ENCODE peak calls at places on chromosomes 3 and 15, in eight cellular contexts. One of them, this sample, is unnamed.

GRCh38 chr3:146640955-146641867 is 36.1 kb upstream of the PLSCR5 start:
- DNase-seq in cardiac muscle cell: peak
- DNase-seq in NCI-H774: peak
- DNase-seq in NCI-H1694: peak
- DNase-seq in BE2C: no peak
- DNase-seq in activated CD4-positive, alpha-beta T cell treated with anti-CD3 and anti-CD28 coated beads for 4 hours: no peak
- DNase-seq in pons: peak
- DNase-seq in activated naive CD8-positive, alpha-beta T cell treated with anti-CD3 and anti-CD28 coated beads, Interleukin-2, amount 50 U/mL, for 24 hours: peak
- DNase-seq in this sample: no peak

GRCh38 chr3:105728913-105729312 is 139.9 kb downstream of the CBLB start:
- DNase-seq in cardiac muscle cell: no peak
- DNase-seq in NCI-H774: no peak
- DNase-seq in NCI-H1694: no peak
- DNase-seq in BE2C: no peak
- DNase-seq in activated CD4-positive, alpha-beta T cell treated with anti-CD3 and anti-CD28 coated beads for 4 hours: no peak
- DNase-seq in pons: no peak
- DNase-seq in activated naive CD8-positive, alpha-beta T cell treated with anti-CD3 and anti-CD28 coated beads, Interleukin-2, amount 50 U/mL, for 24 hours: no peak
- DNase-seq in this sample: no peak

GRCh38 chr3:146164071-146164470 is 3.1 kb upstream of the PLOD2 start:
- DNase-seq in cardiac muscle cell: no peak
- DNase-seq in NCI-H774: no peak
- DNase-seq in NCI-H1694: no peak
- DNase-seq in BE2C: no peak
- DNase-seq in activated CD4-positive, alpha-beta T cell treated with anti-CD3 and anti-CD28 coated beads for 4 hours: no peak
- DNase-seq in pons: no peak
- DNase-seq in activated naive CD8-positive, alpha-beta T cell treated with anti-CD3 and anti-CD28 coated beads, Interleukin-2, amount 50 U/mL, for 24 hours: no peak
- DNase-seq in this sample: no peak

GRCh38 chr3:102092617-102093466 is 243.5 kb downstream of the NFKBIZ start:
- DNase-seq in cardiac muscle cell: peak
- DNase-seq in NCI-H774: no peak
- DNase-seq in NCI-H1694: no peak
- DNase-seq in BE2C: no peak
- DNase-seq in activated CD4-positive, alpha-beta T cell treated with anti-CD3 and anti-CD28 coated beads for 4 hours: no peak
- DNase-seq in pons: no peak
- DNase-seq in activated naive CD8-positive, alpha-beta T cell treated with anti-CD3 and anti-CD28 coated beads, Interleukin-2, amount 50 U/mL, for 24 hours: no peak
- DNase-seq in this sample: no peak

GRCh38 chr3:55668359-55668758 is 181.3 kb upstream of the WNT5A start:
- DNase-seq in cardiac muscle cell: no peak
- DNase-seq in NCI-H774: no peak
- DNase-seq in NCI-H1694: no peak
- DNase-seq in BE2C: no peak
- DNase-seq in activated CD4-positive, alpha-beta T cell treated with anti-CD3 and anti-CD28 coated beads for 4 hours: no peak
- DNase-seq in pons: no peak
- DNase-seq in activated naive CD8-positive, alpha-beta T cell treated with anti-CD3 and anti-CD28 coated beads, Interleukin-2, amount 50 U/mL, for 24 hours: no peak
- DNase-seq in this sample: peak

GRCh38 chr15:38553071-38553470 is 11.5 kb downstream of the RASGRP1 start:
- DNase-seq in cardiac muscle cell: no peak
- DNase-seq in NCI-H774: no peak
- DNase-seq in NCI-H1694: no peak
- DNase-seq in BE2C: no peak
- DNase-seq in activated CD4-positive, alpha-beta T cell treated with anti-CD3 and anti-CD28 coated beads for 4 hours: no peak
- DNase-seq in pons: no peak
- DNase-seq in activated naive CD8-positive, alpha-beta T cell treated with anti-CD3 and anti-CD28 coated beads, Interleukin-2, amount 50 U/mL, for 24 hours: no peak
- DNase-seq in this sample: no peak

GRCh38 chr15:35062164-35063099 is 22.7 kb downstream of the NANOGP8 start:
- DNase-seq in cardiac muscle cell: no peak
- DNase-seq in NCI-H774: no peak
- DNase-seq in NCI-H1694: no peak
- DNase-seq in BE2C: no peak
- DNase-seq in activated CD4-positive, alpha-beta T cell treated with anti-CD3 and anti-CD28 coated beads for 4 hours: no peak
- DNase-seq in pons: no peak
- DNase-seq in activated naive CD8-positive, alpha-beta T cell treated with anti-CD3 and anti-CD28 coated beads, Interleukin-2, amount 50 U/mL, for 24 hours: no peak
- DNase-seq in this sample: no peak

GRCh38 chr3:59425942-59426341 is 376.1 kb upstream of the CFAP20DC start:
- DNase-seq in cardiac muscle cell: no peak
- DNase-seq in NCI-H774: no peak
- DNase-seq in NCI-H1694: no peak
- DNase-seq in BE2C: no peak
- DNase-seq in activated CD4-positive, alpha-beta T cell treated with anti-CD3 and anti-CD28 coated beads for 4 hours: peak
- DNase-seq in pons: no peak
- DNase-seq in activated naive CD8-positive, alpha-beta T cell treated with anti-CD3 and anti-CD28 coated beads, Interleukin-2, amount 50 U/mL, for 24 hours: peak
- DNase-seq in this sample: no peak

GRCh38 chr3:61822588-61822987 is 261.2 kb downstream of the PTPRG start:
- DNase-seq in cardiac muscle cell: no peak
- DNase-seq in NCI-H774: no peak
- DNase-seq in NCI-H1694: no peak
- DNase-seq in BE2C: no peak
- DNase-seq in activated CD4-positive, alpha-beta T cell treated with anti-CD3 and anti-CD28 coated beads for 4 hours: no peak
- DNase-seq in pons: no peak
- DNase-seq in activated naive CD8-positive, alpha-beta T cell treated with anti-CD3 and anti-CD28 coated beads, Interleukin-2, amount 50 U/mL, for 24 hours: no peak
- DNase-seq in this sample: no peak

GRCh38 chr3:184440161-184440560 is 60.3 kb downstream of the CHRD start:
- DNase-seq in cardiac muscle cell: no peak
- DNase-seq in NCI-H774: no peak
- DNase-seq in NCI-H1694: no peak
- DNase-seq in BE2C: no peak
- DNase-seq in activated CD4-positive, alpha-beta T cell treated with anti-CD3 and anti-CD28 coated beads for 4 hours: no peak
- DNase-seq in pons: no peak
- DNase-seq in activated naive CD8-positive, alpha-beta T cell treated with anti-CD3 and anti-CD28 coated beads, Interleukin-2, amount 50 U/mL, for 24 hours: no peak
- DNase-seq in this sample: no peak

GRCh38 chr3:131543714-131544113 is 40.9 kb upstream of the MRPL3 start:
- DNase-seq in cardiac muscle cell: no peak
- DNase-seq in NCI-H774: no peak
- DNase-seq in NCI-H1694: no peak
- DNase-seq in BE2C: peak
- DNase-seq in activated CD4-positive, alpha-beta T cell treated with anti-CD3 and anti-CD28 coated beads for 4 hours: no peak
- DNase-seq in pons: peak
- DNase-seq in activated naive CD8-positive, alpha-beta T cell treated with anti-CD3 and anti-CD28 coated beads, Interleukin-2, amount 50 U/mL, for 24 hours: no peak
- DNase-seq in this sample: peak

GRCh38 chr3:53254810-53255359 is 937 bp downstream of the TKT start:
- DNase-seq in cardiac muscle cell: peak
- DNase-seq in NCI-H774: no peak
- DNase-seq in NCI-H1694: no peak
- DNase-seq in BE2C: peak
- DNase-seq in activated CD4-positive, alpha-beta T cell treated with anti-CD3 and anti-CD28 coated beads for 4 hours: peak
- DNase-seq in pons: peak
- DNase-seq in activated naive CD8-positive, alpha-beta T cell treated with anti-CD3 and anti-CD28 coated beads, Interleukin-2, amount 50 U/mL, for 24 hours: peak
- DNase-seq in this sample: peak